ENCODE peak calls at places on chromosomes 12 and 14, in nine cellular contexts. C, H, K, W, T, I, U, V and M are unnamed samples.

GRCh38 chr12:91988571-91988970 is 157.1 kb downstream of the BTG1 start:
- DNase-seq in H (no peak), V (no peak), K (no peak), U (no peak), W (peak; percentile 25), T (no peak), I (no peak), C (no peak), M (no peak)

GRCh38 chr14:101122114-101122854 is 218.8 kb upstream of the RTL1 start:
- DNase-seq in C (peak; percentile 2), W (no peak), V (peak; percentile 65), H (peak; percentile 11), I (no peak), K (no peak), T (no peak), U (no peak), M (peak; percentile 42)

GRCh38 chr12:4714879-4715278 is 5.3 kb upstream of the GALNT8 start:
- DNase-seq in C (no peak), K (no peak), H (no peak), U (no peak), W (no peak), T (no peak), V (no peak), I (no peak), M (no peak)

GRCh38 chr12:5433081-5433839 is 1.4 kb downstream of the NTF3 start:
- DNase-seq in T (no peak), K (no peak), H (no peak), W (no peak), I (no peak), V (no peak), C (no peak), U (no peak), M (no peak)

GRCh38 chr14:81936902-81937301 is 403.2 kb upstream of the SEL1L start:
- DNase-seq in W (no peak), U (no peak), T (no peak), K (no peak), C (no peak), V (no peak), H (no peak), I (no peak), M (no peak)

GRCh38 chr12:73726881-73727280 is 810.8 kb upstream of the ATXN7L3B start:
- DNase-seq in K (no peak), V (no peak), U (no peak), I (no peak), W (no peak), C (no peak), T (no peak), H (no peak), M (no peak)

GRCh38 chr12:13686243-13686642 is 295.2 kb downstream of the GRIN2B start:
- DNase-seq in C (no peak), U (no peak), I (no peak), V (no peak), T (no peak), K (no peak), H (no peak), W (no peak), M (no peak)

GRCh38 chr12:96907681-96908163 is 665 bp downstream of the NEDD1 start:
- DNase-seq in K (peak; percentile 15), V (no peak), H (no peak), U (peak; percentile 59), I (peak; percentile 76), T (no peak), W (peak; percentile 47), C (peak; percentile 15), M (no peak)

GRCh38 chr14:96245710-96246534 is 10.1 kb upstream of the BDKRB1 start:
- DNase-seq in U (no peak), C (no peak), W (no peak), V (no peak), T (no peak), I (peak; percentile 27), H (no peak), K (no peak), M (no peak)

GRCh38 chr12:114835031-114835430 is 151.1 kb upstream of the TBX3 start:
- DNase-seq in W (no peak), H (no peak), I (no peak), V (no peak), C (no peak), K (no peak), U (no peak), T (no peak), M (no peak)

GRCh38 chr12:87678453-87678852 is 350.7 kb downstream of the C12orf50 start:
- DNase-seq in H (no peak), W (no peak), T (no peak), U (no peak), I (no peak), K (no peak), C (no peak), V (no peak), M (no peak)

GRCh38 chr12:21656931-21657335 is 709 bp downstream of the LDHB start:
- DNase-seq in T (peak; percentile 6), C (peak; percentile 35), V (no peak), H (peak; percentile 43), U (peak; percentile 69), K (no peak), W (peak; percentile 51), I (peak; percentile 78), M (peak; percentile 71)

GRCh38 chr12:89029961-89030360 is 322.3 kb downstream of the DUSP6 start:
- DNase-seq in V (no peak), H (no peak), W (no peak), U (no peak), K (no peak), I (no peak), C (no peak), T (no peak), M (no peak)

GRCh38 chr12:95124106-95124505 is 50.7 kb upstream of the NR2C1 start:
- DNase-seq in V (no peak), C (no peak), H (no peak), T (no peak), K (no peak), I (no peak), U (no peak), W (no peak), M (no peak)
- TF ChIP-seq POLR2AphosphoS5 in V (no peak), C (no peak), H (no peak), T (no peak), K (no peak), I (no peak), U (no peak), W (no peak), M (peak; percentile 30)

DNA sequence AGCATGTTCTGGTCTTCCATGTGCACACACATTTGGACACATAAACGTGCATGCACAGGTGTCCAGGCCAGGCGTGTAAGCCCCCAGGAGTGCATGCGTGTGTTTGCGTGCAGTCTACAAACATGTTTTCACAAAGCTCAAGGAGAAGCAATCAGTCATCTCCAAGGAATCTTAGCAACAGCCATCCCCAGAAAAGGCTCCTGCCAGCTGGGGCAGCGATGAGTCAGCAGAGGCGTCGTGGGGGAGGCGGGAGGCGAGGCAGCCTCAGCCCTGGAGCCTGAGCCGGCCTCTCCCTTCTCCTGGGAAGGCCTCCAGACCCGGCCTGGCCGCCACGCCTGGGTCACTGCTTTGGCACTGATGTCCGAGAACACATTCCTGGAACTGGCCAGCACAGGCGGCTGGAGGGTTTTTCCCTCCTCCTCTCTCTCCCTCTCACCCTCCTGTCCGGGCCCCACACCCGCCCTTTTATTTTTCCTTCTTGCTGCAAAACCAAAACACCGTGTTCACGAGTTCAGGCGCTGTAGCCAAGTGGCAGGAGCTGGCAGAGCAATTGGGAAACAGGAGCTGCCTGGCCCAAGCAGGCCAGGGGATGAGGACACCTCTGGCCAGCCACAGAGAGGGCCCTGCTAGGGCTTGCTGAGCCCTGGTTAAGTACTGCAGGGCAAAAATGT is 92.7 kb downstream of the LRRC74A start:
- DNase-seq in T (peak; percentile 73), C (peak; percentile 92), W (peak; percentile 84), H (peak; percentile 97), K (peak; percentile 24), I (peak; percentile 88), U (peak; percentile 98), V (peak; percentile 96), M (peak; percentile 99)
- H3K4me1 ChIP-seq in T (peaks cover 62% of the 10 kb centered on the region), C (peaks cover 43% of the 10 kb centered on the region), W (peaks cover 40% of the 10 kb centered on the region), H (peaks cover 78% of the 10 kb centered on the region), K (peaks cover 53% of the 10 kb centered on the region), I (peaks cover 82% of the 10 kb centered on the region), U (peaks cover 32% of the 10 kb centered on the region), V (peaks cover 74% of the 10 kb centered on the region), M (peaks cover 61% of the 10 kb centered on the region)

GRCh38 chr14:68772761-68773381 is 20.0 kb downstream of the ZFP36L1 start:
- DNase-seq in C (no peak), I (no peak), U (no peak), K (no peak), T (no peak), V (peak; percentile 21), H (no peak), W (no peak), M (peak; percentile 25)

GRCh38 chr14:68771631-68772030 is 21.2 kb downstream of the ZFP36L1 start:
- DNase-seq in H (no peak), U (peak; percentile 90), K (no peak), T (no peak), V (no peak), W (no peak), I (no peak), C (no peak), M (peak; percentile 63)

GRCh38 chr14:68768316-68768715 is 24.6 kb downstream of the ZFP36L1 start:
- DNase-seq in H (no peak), U (no peak), W (no peak), I (no peak), K (no peak), T (no peak), V (no peak), C (no peak), M (no peak)

GRCh38 chr14:68770051-68770450 is 22.8 kb downstream of the ZFP36L1 start:
- DNase-seq in K (no peak), V (no peak), I (no peak), W (no peak), U (no peak), C (no peak), H (no peak), T (no peak), M (no peak)

GRCh38 chr14:68770553-68771286 is 22.1 kb downstream of the ZFP36L1 start:
- DNase-seq in V (no peak), C (no peak), U (no peak), H (no peak), K (no peak), I (no peak), W (no peak), T (no peak), M (no peak)
- TF ChIP-seq POLR2A in V (no peak), C (no peak), U (no peak), H (no peak), K (no peak), I (no peak), W (no peak), T (no peak), M (no peak)

DNA sequence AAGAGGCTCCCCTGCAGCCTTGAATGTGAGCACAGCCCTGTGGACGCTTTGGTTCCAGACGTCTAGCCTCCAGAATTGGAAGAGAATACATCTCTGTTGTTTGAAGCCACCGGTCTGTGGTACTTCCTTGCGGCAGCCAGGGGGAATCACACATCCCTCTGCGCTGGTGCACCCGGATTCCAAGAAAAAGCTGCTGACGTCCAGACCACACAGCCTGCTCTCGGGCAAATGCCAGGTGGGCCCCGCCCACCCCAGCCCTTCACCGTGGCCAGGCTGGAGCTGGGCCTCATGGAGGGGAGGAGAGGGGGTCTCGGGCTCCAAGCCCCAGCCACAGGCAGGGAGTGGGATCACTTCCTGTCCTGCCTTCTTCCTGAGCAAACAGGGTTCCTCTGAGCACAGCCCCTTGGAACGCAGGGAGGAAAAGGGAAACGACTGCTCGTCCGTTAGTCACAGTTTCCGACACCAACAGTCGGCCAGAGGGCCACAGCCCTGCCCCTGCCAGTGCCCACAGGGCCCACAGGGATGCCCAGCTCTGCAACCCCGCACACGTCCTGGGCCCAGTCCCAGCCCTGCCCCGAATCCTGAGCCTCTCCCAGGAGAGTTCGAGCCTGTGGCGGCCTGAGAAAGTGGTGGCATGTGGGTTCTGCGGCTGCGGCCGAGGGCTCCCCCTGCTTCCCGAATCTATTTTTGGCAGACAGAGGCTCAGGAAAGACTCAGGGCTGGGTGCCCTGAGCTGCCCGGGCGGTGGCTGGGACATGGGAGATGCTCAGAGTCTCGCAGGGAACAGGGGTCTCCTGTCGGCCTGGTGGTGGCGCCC is 85.3 kb downstream of the RFLNA start:
- DNase-seq in C (peak; percentile 55), H (peak; percentile 50), K (no peak), V (no peak), W (no peak), I (peak; percentile 85), T (no peak), U (peak; percentile 93), M (peak; percentile 94)
- TF ChIP-seq POLR2AphosphoS5 in C (peak; percentile 34), H (peak; percentile 76), K (no peak), V (peak; percentile 35), W (no peak), I (peak; percentile 80), T (no peak), U (peak; percentile 99), M (peak; percentile 44)